ENCODE peak calls at places on chromosomes 16 and 17, in four cellular contexts. O, X, T and G are unnamed samples. For H3K4me1, the result is how much of the 10 kb centered on the place peaks cover.

GRCh38 chr17:34269969-34270368 is at the start of gene CCL7:
- DNase-seq in T (peak), X (no peak), O (no peak), G (no peak)

GRCh38 chr17:10357768-10358167 is 15.0 kb downstream of the MYH13 start:
- DNase-seq in O (no peak), T (no peak), X (no peak), G (no peak)

GRCh38 chr17:69434164-69434579 is 19.7 kb downstream of the MAP2K6 start:
- DNase-seq in T (peak), X (peak), O (no peak), G (no peak)

GRCh38 chr16:52436646-52437645 is 110.0 kb downstream of the TOX3 start:
- DNase-seq in T (no peak), O (no peak), X (no peak), G (no peak)

GRCh38 chr16:84718-85452 is 6.9 kb downstream of the MPG start:
- DNase-seq in T (peak), X (peak), O (no peak), G (no peak)

GRCh38 chr17:13030459-13031305 is 12.9 kb upstream of the ELAC2 start:
- DNase-seq in T (peak), O (peak), X (no peak), G (peak)

GRCh38 chr17:10316986-10317834 is 55.6 kb downstream of the MYH13 start:
- DNase-seq in X (peak), T (peak), O (peak), G (no peak)

GRCh38 chr16:57444711-57445110 is 2.5 kb downstream of the CIAPIN1 start:
- DNase-seq in O (no peak), X (no peak), T (peak), G (no peak)

GRCh38 chr16:73122604-73123386 is 74.9 kb upstream of the ZFHX3 start:
- DNase-seq in X (peak), O (peak), T (no peak), G (no peak)

GRCh38 chr16:79401782-79402181 is 198.8 kb downstream of the MAF start:
- DNase-seq in T (no peak), X (no peak), O (no peak), G (no peak)

GRCh38 chr17:4945176-4945943 is 3.0 kb downstream of the PFN1 start:
- DNase-seq in T (peak), O (no peak), X (peak), G (peak)

GRCh38 chr17:49965522-49965905 is 3.5 kb upstream of the DLX4 start:
- DNase-seq in T (no peak), X (no peak), O (no peak), G (no peak)

GRCh38 chr17:49963626-49964538 is 5.1 kb upstream of the DLX4 start:
- DNase-seq in T (peak), X (no peak), O (no peak), G (no peak)

GRCh38 chr17:49963277-49963625 is 5.7 kb upstream of the DLX4 start:
- DNase-seq in X (no peak), O (no peak), T (no peak), G (no peak)

GRCh38 chr17:49964539-49965521 is 4.2 kb upstream of the DLX4 start:
- DNase-seq in X (no peak), T (peak), O (peak), G (no peak)

DNA sequence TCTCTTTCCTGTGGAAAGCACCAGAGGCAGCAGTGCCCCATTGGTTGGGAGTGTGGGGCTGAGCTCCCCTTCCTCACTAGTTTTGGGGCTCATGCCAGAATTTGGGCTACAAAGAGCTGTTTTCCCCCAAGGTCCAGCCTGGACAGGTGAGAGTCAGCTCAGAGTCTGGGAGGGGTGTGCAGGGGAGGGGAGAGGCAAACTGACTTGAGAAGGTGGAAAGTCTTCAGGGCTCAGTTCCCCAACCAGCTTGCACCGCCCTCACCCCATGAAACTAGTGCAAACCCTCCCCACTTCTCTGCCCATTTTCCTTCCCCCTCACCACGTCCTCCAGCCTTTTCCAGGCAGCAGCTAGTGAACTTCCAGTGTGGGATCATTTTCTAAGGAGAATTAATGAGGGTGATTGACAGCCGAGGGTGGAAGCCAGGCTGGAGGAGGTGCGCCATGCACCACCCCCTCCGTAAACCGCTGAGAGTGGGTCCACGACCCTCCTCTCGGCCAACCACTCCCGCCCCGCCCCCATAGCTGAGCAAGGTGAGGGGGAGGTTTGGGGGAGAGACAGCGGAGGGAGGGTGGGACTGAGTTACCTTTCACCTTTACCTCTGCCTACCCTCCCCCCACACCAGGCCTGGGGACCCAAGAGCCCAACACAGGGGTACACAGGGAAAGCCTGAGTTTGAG is 6.3 kb upstream of the DLX4 start:
- DNase-seq in T (no peak), O (no peak), X (no peak), G (no peak)
- H3K27ac ChIP-seq in T (no peak), O (no peak), X (no peak), G (no peak)

GRCh38 chr16:85519540-85520231 is 93.4 kb upstream of the GSE1 start:
- DNase-seq in O (no peak), T (no peak), X (no peak), G (no peak)
- H3K4me1 ChIP-seq in O (under half), T (under half), X (under half), G (under half)

GRCh38 chr16:75337430-75337829 is 86.0 kb upstream of the BCAR1 start:
- DNase-seq in T (no peak), O (no peak), X (no peak), G (no peak)

GRCh38 chr16:75341934-75342811 is 90.7 kb upstream of the BCAR1 start:
- DNase-seq in X (no peak), O (no peak), T (peak), G (no peak)

GRCh38 chr16:75340715-75341500 is 89.5 kb upstream of the BCAR1 start:
- DNase-seq in T (peak), O (no peak), X (no peak), G (no peak)

GRCh38 chr16:75345711-75346110 is 87.6 kb downstream of the CFDP1 start:
- DNase-seq in O (no peak), T (no peak), X (no peak), G (no peak)

GRCh38 chr16:75343311-75343710 is 90.0 kb downstream of the CFDP1 start:
- DNase-seq in T (no peak), X (no peak), O (no peak), G (no peak)
- H3K27ac ChIP-seq in T (peak), X (peak), O (no peak), G (no peak)

DNA sequence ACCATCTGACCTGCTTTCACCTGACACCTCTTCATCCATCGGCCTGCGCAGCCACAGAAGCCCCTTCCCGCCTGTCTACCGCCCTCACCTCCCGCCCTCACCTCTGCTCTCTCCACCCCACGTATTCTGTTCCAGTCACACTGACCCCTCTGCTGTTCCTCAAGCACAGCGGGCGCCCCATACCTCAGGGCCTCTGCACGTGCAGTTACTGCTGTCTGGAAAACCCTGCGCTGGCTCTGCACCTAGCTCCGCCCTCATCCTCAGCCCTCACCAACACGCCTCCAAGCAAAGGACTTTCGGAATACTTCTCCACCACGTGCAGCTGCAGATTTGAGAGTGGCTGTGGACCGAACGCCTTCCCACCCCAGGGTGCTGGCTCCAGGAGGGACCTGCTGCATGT is 24.6 kb upstream of the PABPN1L start:
- DNase-seq in X (no peak), O (no peak), T (no peak), G (no peak)
- H3K4me1 ChIP-seq in X (under half), O (under half), T (under half), G (under half)

DNA sequence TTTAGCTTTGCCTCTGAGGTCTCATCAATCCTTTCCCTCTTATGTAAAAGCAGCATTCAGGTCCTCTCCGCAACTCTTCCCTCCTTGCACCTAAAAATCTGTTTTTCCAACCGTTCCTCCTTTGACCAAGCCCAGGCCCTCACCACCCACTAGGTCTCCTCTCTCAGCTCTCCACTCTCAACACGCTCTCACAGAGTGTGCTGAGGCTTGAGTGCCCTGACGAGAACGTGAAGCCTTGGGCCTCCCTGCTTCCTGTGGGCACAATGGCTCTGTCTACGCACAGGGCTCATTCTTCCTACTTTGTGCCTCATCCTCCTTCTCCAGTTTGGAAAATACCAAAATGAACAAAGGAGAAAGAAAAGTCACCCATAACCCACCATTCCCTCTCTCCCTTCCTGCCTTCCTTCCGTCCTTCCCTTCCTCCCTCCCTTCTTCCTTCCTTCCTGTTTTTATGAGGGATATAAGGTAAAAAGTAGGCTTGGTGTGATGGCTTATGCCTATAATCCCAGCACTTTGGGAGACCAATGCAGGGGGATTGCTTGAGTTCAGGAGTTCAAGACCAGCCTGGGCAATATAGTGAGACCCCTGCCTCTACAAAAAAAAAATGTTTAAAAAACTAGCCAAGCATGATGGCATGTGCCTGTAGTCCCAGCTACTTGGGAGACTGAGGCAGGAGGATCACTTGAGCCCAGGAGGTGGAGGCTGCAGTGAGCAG is 31.3 kb upstream of the SLC39A11 start:
- DNase-seq in X (no peak), T (no peak), O (no peak), G (no peak)
- H3K27ac ChIP-seq in X (no peak), T (no peak), O (no peak), G (no peak)

GRCh38 chr16:3816326-3816725 is 64.2 kb downstream of the CREBBP start:
- DNase-seq in O (no peak), T (no peak), X (no peak), G (no peak)

GRCh38 chr16:3822366-3823045 is 58.0 kb downstream of the CREBBP start:
- DNase-seq in O (peak), X (no peak), T (no peak), G (no peak)

GRCh38 chr16:3823427-3823826 is 57.1 kb downstream of the CREBBP start:
- DNase-seq in O (no peak), X (no peak), T (no peak), G (no peak)

GRCh38 chr16:3819175-3819527 is 61.4 kb downstream of the CREBBP start:
- DNase-seq in O (no peak), X (no peak), T (no peak), G (no peak)

GRCh38 chr16:3819741-3820724 is 60.5 kb downstream of the CREBBP start:
- DNase-seq in X (no peak), T (peak), O (peak), G (no peak)
- H3K4me1 ChIP-seq in X (half or more), T (under half), O (half or more), G (half or more)